ENCODE peak calls at places on chromosomes 16 and 17, in five cellular contexts. Y is cardiac fibroblast, X is Peyer's patch, T is fibroblast of lung, I is colonic mucosa. U is an unnamed sample.

GRCh38 chr17:79651751-79652150 is 40.9 kb upstream of the RBFOX3 start:
- DNase-seq in Y (no peak), X (peak), T (no peak), I (peak), U (no peak)

GRCh38 chr17:47945529-47946508 is 4.4 kb downstream of the PNPO start:
- DNase-seq in Y (no peak), X (no peak), T (no peak), I (no peak), U (no peak)

GRCh38 chr16:74608944-74609343 is 2.0 kb upstream of the GLG1 start:
- DNase-seq in Y (no peak), X (no peak), T (no peak), I (no peak), U (no peak)

GRCh38 chr17:40301315-40301714 is 7.7 kb upstream of the RARA start:
- DNase-seq in Y (no peak), X (peak), T (no peak), I (no peak), U (no peak)

GRCh38 chr17:76868669-76869208 is 535 bp downstream of the MGAT5B start:
- DNase-seq in Y (no peak), X (no peak), T (peak), I (no peak), U (no peak)

GRCh38 chr17:17216776-17217175 is 10.6 kb upstream of the PLD6 start:
- DNase-seq in Y (no peak), X (no peak), T (no peak), I (no peak), U (no peak)

GRCh38 chr17:43356999-43357398 is 41.8 kb upstream of the ARL4D start:
- DNase-seq in Y (peak), X (no peak), T (peak), I (no peak), U (no peak)

GRCh38 chr16:68289621-68290329 is 21.0 kb downstream of the SLC7A6OS start:
- DNase-seq in Y (peak), X (peak), T (peak), I (no peak), U (peak)

GRCh38 chr17:63997341-63998048 is 656 bp upstream of the PRR29 start:
- DNase-seq in Y (no peak), X (peak), T (no peak), I (no peak), U (peak)

GRCh38 chr16:3035972-3036725 is 595 bp downstream of the BICDL2 start:
- DNase-seq in Y (no peak), X (no peak), T (no peak), I (peak), U (no peak)

GRCh38 chr16:12547608-12547922 is 256.1 kb downstream of the CPPED1 start:
- DNase-seq in Y (no peak), X (no peak), T (no peak), I (no peak), U (no peak)

GRCh38 chr17:17807440-17807839 is 29.3 kb downstream of the SREBF1 start:
- DNase-seq in Y (no peak), X (no peak), T (no peak), I (no peak), U (no peak)

GRCh38 chr17:16444258-16444886 is 29.0 kb downstream of the TRPV2 start:
- DNase-seq in Y (no peak), X (no peak), T (peak), I (no peak), U (no peak)

GRCh38 chr17:54085934-54086333 is 263.2 kb downstream of the KIF2B start:
- DNase-seq in Y (no peak), X (no peak), T (no peak), I (no peak), U (peak)
- TF ChIP-seq CTCF in Y (no peak), X (no peak), T (no peak), I (no peak), U (no peak)

GRCh38 chr16:16186820-16187219 is 36.5 kb downstream of the ABCC6 start:
- DNase-seq in Y (no peak), X (no peak), T (no peak), I (no peak), U (no peak)

GRCh38 chr16:16191493-16192167 is 31.7 kb downstream of the ABCC6 start:
- DNase-seq in Y (no peak), X (no peak), T (no peak), I (no peak), U (no peak)

GRCh38 chr16:16189842-16190241 is 33.5 kb downstream of the ABCC6 start:
- DNase-seq in Y (no peak), X (no peak), T (no peak), I (no peak), U (no peak)

GRCh38 chr16:16188827-16189226 is 34.5 kb downstream of the ABCC6 start:
- DNase-seq in Y (no peak), X (no peak), T (no peak), I (no peak), U (no peak)

DNA sequence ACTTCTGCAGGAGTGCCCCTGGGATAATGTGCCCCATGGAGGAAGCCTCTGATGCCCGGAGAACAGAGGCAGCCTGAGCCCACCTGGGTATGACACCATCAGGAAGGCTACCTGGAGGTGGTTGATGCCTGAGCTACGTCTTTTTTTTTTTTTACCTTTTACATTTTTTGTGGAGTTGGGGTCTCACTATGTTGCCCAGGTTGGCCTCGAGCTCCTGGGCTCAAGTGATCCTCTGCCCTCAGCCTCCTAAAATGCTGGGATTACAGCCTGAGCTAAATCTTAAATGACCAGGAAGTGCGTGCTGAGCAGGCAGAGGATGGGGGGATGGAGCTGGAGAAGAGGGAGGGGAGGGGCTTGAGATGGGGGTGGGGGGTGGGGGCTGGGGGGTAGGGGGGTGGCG is 32.7 kb downstream of the ABCC6 start:
- DNase-seq in Y (no peak), X (no peak), T (no peak), I (no peak), U (no peak)
- TF ChIP-seq CTCF in Y (no peak), X (no peak), T (no peak), I (no peak), U (no peak)

GRCh38 chr16:31033709-31034492 is 543 bp downstream of the STX4 start:
- DNase-seq in Y (peak), X (peak), T (peak), I (peak), U (peak)
- TF ChIP-seq CTCF in Y (no peak), X (no peak), T (no peak), I (no peak), U (no peak)

DNA sequence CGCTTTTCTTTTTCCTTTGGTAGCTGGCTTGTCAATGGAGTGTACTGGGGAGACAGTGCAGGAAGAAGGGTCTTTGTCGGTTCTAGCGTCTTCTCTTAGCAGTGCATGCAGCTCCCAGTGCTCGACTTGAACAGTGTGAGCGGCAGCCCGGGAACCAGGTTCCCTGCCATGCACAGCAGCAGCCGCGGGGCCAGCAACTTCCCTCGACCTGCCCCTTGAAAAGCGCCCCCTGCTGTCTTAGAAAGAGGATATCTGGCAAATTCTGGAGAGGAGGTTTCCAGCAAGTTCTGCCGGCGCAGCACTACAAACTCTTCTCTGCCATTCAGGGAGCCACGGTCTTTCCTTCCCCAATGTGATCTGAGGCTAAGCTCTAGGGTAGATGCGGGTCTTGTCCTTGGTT is 451.5 kb downstream of the PMP22 start:
- DNase-seq in Y (no peak), X (no peak), T (no peak), I (no peak), U (no peak)
- TF ChIP-seq CTCF in Y (no peak), X (peak), T (no peak), I (no peak), U (no peak)

DNA sequence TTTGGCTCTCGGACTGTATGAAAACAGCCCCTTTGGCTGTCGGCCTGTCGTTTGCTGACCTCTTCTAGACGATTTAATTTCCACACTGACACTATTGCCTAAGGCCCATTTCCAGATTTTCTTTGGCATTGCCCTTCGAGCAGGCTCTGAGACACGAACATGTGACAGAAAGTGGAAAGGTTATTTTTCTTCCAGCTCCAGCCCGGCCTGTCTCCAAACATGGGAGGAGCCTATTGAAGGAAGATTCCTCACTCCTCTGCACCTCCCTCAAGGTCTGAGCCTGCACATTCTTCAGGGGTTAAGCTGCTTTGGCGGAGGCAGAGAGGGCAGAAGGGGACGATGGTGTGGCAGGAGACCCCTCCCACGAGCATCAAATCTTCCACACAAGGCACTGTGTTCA is 85.9 kb upstream of the FOXF1 start:
- DNase-seq in Y (no peak), X (no peak), T (peak), I (no peak), U (no peak)
- TF ChIP-seq CTCF in Y (no peak), X (no peak), T (no peak), I (no peak), U (no peak)

GRCh38 chr16:87575027-87575804 is 27.1 kb upstream of the JPH3 start:
- DNase-seq in Y (no peak), X (no peak), T (no peak), I (no peak), U (no peak)
- TF ChIP-seq CTCF in Y (no peak), X (no peak), T (no peak), I (no peak), U (no peak)

GRCh38 chr16:69848635-69849545 is 86.8 kb downstream of the WWP2 start:
- DNase-seq in Y (peak), X (peak), T (peak), I (peak), U (no peak)
- TF ChIP-seq CTCF in Y (peak), X (no peak), T (peak), I (no peak), U (no peak)

DNA sequence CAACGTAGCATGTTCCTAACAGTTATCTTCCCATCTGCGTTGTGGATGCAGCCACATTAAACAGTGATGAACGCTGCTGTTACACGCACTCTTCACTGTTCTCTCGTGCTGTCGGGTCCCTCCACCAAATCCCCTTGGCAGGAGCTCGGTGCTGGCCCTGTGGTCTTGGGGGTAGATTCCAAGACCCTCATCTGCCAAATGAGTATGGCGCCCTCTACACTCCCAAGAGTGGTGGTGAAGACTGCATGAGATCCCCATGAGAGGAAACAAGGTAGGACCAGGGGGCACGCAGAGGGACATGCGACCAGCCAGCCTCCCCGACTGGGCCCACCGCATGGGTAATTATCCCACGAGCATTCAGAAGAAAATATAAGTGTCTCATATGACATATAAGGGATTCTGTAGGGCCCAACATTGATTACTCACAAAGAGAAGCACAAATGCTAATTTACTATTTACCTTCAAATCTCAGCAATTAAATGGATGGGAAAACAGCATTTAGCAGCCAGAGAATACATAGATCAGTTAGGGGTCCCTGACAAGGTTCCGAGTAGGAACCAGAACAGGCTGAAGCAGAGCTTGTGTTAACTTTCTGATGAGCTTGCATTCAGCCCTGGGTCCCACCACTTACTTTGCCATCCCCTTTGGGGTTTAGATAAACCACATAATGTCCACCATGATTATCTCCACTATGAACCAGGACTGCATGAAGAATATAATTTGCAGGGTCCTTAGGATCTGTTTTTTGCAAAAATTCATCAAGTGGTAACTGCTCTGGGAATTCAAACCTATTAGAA is 23.8 kb downstream of the LITAFD start:
- DNase-seq in Y (no peak), X (no peak), T (no peak), I (no peak), U (no peak)
- TF ChIP-seq CTCF in Y (peak), X (no peak), T (peak), I (no peak), U (no peak)

DNA sequence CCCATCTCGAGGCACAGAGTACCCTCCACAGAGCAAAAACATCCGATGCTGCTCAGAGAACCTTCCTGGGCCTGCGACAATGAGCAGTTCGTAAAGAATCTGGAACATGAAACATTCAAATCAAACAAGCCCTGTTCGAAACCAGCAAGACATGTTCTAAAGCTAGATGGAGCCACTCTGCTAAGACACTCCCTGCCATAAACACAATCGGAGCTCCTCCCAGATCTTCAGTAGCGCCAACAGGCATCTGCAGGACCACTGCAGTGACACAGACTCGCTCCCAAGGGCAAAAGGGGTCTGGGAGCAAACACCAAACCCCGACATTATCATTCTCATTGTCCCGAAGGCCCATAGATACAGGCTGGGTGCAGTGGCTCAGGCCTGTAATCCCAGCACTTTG is 108.7 kb downstream of the ZFHX3 start:
- DNase-seq in Y (peak), X (no peak), T (peak), I (peak), U (no peak)
- TF ChIP-seq CTCF in Y (peak), X (peak), T (peak), I (peak), U (no peak)

GRCh38 chr16:30874244-30874820 is 19.5 kb downstream of the BCL7C start:
- DNase-seq in Y (no peak), X (no peak), T (no peak), I (no peak), U (no peak)

GRCh38 chr16:30874821-30875717 is 18.8 kb downstream of the BCL7C start:
- DNase-seq in Y (peak), X (peak), T (peak), I (peak), U (peak)

GRCh38 chr16:30875881-30876791 is 17.7 kb downstream of the BCL7C start:
- DNase-seq in Y (no peak), X (peak), T (peak), I (peak), U (peak)

GRCh38 chr16:30882429-30883310 is 11.2 kb downstream of the BCL7C start:
- DNase-seq in Y (no peak), X (no peak), T (no peak), I (peak), U (no peak)

DNA sequence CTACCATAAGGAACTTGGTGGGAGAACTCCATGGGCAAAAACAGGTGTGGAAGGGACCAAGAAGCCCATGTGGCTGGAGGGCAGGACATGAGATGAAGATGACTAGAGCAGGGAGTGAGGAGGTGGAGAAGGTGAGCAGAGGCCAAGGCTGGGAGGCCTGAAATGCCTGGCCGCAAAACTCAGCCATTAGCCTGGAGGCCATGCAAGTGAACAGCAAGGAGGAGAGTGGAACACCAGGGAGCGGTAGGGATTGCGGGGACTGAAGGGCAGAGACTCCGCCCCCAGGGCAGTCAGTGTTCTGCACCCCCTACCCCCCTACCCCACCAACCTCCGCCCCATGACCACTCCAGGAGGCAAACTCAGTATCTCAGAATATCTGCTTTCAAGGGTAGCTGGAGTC is 17.0 kb downstream of the BCL7C start:
- DNase-seq in Y (no peak), X (no peak), T (no peak), I (no peak), U (no peak)
- TF ChIP-seq CTCF in Y (no peak), X (no peak), T (no peak), I (no peak), U (no peak)

U was measured in activated B cell treated with CpG ODN at 0.5 μM for 24 hours.